ENCODE peak calls at places on chromosomes 4 and X, in five cellular contexts. Z, Q, W, O and K are unnamed samples.

GRCh38 chrX:40360557-40360956 is 220.2 kb upstream of the ATP6AP2 start:
- DNase-seq in Z (no peak), O (no peak), W (no peak), Q (no peak), K (no peak)

GRCh38 chrX:114037515-114037914 is 546.4 kb upstream of the HTR2C start:
- DNase-seq in O (no peak), W (no peak), Q (no peak), Z (no peak), K (no peak)

GRCh38 chr4:48727666-48728459 is 52.2 kb downstream of the FRYL start:
- DNase-seq in O (no peak), Z (no peak), W (no peak), Q (no peak), K (no peak)

GRCh38 chr4:152616804-152617203 is 63.0 kb downstream of the TMEM154 start:
- DNase-seq in W (no peak), Q (no peak), Z (no peak), O (no peak), K (no peak)

GRCh38 chr4:100366213-100366612 is 151.6 kb downstream of the EMCN start:
- DNase-seq in Z (no peak), Q (no peak), O (no peak), W (peak), K (no peak)

GRCh38 chr4:37082912-37083311 is 161.6 kb upstream of the NWD2 start:
- DNase-seq in O (no peak), Z (no peak), W (no peak), Q (no peak), K (no peak)

GRCh38 chrX:103562801-103563200 is 22.5 kb upstream of the TCEAL4 start:
- DNase-seq in O (no peak), Z (no peak), W (no peak), Q (no peak), K (peak)

GRCh38 chr4:184415071-184415470 is 59.3 kb downstream of the IRF2 start:
- DNase-seq in Q (no peak), W (peak), O (no peak), Z (no peak), K (no peak)

GRCh38 chr4:172344266-172344772 is 531.1 kb downstream of the GALNTL6 start:
- DNase-seq in Q (no peak), O (no peak), Z (no peak), W (no peak), K (no peak)

GRCh38 chr4:146398896-146399443 is 122.8 kb downstream of the SLC10A7 start:
- DNase-seq in Q (no peak), W (no peak), Z (no peak), O (no peak), K (no peak)

GRCh38 chr4:73751830-73752229 is 11.5 kb downstream of the CXCL8 start:
- DNase-seq in Z (no peak), W (no peak), O (no peak), Q (no peak), K (no peak)

GRCh38 chr4:16991455-16991854 is 93.0 kb upstream of the LDB2 start:
- DNase-seq in Q (no peak), W (no peak), Z (no peak), O (no peak), K (no peak)

GRCh38 chrX:77087529-77088169 is 359.5 kb upstream of the FGF16 start:
- DNase-seq in O (no peak), W (no peak), Q (no peak), Z (no peak), K (peak)

GRCh38 chr4:83109480-83110221 is 4.9 kb downstream of the PLAC8 start:
- DNase-seq in W (peak), Z (no peak), Q (peak), O (no peak), K (peak)

GRCh38 chr4:142547974-142548373 is 298.1 kb downstream of the INPP4B start:
- DNase-seq in W (no peak), Z (no peak), Q (no peak), O (no peak), K (peak)

GRCh38 chr4:81786063-81786763 is 314.5 kb upstream of the RASGEF1B start:
- DNase-seq in O (peak), Q (no peak), W (no peak), Z (peak), K (no peak)

GRCh38 chrX:25343060-25343459 is 327.3 kb upstream of the ARX start:
- DNase-seq in O (no peak), W (no peak), Z (no peak), Q (no peak), K (no peak)

GRCh38 chrX:51837926-51838325 is 55.5 kb upstream of the MAGED1 start:
- DNase-seq in O (no peak), Q (no peak), Z (no peak), W (no peak), K (peak)

GRCh38 chr4:85595098-85595775 is 120.3 kb downstream of the ARHGAP24 start:
- DNase-seq in O (no peak), Q (no peak), Z (no peak), W (no peak), K (no peak)

GRCh38 chr4:140893939-140894338 is 137.8 kb upstream of the TBC1D9 start:
- DNase-seq in Z (no peak), Q (no peak), W (no peak), O (no peak), K (peak)

GRCh38 chr4:55079451-55080173 is 45.8 kb downstream of the KDR start:
- DNase-seq in O (no peak), Q (no peak), Z (no peak), W (no peak), K (peak)

GRCh38 chrX:154526901-154527675 is 11.1 kb upstream of the FAM3A start:
- DNase-seq in Z (peak), W (peak), O (peak), Q (no peak), K (peak)

GRCh38 chr4:33411182-33411581 is 2691.0 kb downstream of the PCDH7 start:
- DNase-seq in O (no peak), Z (no peak), W (no peak), Q (no peak), K (no peak)

GRCh38 chr4:79292008-79292407 is 33.9 kb downstream of the NAA11 start:
- DNase-seq in Q (no peak), O (no peak), Z (no peak), W (no peak), K (no peak)

GRCh38 chrX:55143621-55144020 is 54.8 kb downstream of the PAGE2 start:
- DNase-seq in W (no peak), Q (no peak), O (no peak), Z (no peak), K (no peak)